ENCODE peak calls at places on chromosomes 4 and X, in seven cellular contexts. I, L, U, R, P, V and K are unnamed samples.
A peak's percentile ranks its signal among the peaks of the same experiment; 100 is the strongest.

GRCh38 chrX:28880136-28880535 is 292.9 kb downstream of the IL1RAPL1 start:
- DNase-seq in I (peak; percentile 15), L (no peak), U (no peak), R (no peak), P (no peak), V (no peak), K (no peak)

GRCh38 chrX:139020793-139021192 is 309.3 kb upstream of the FGF13 start:
- DNase-seq in I (peak; percentile 1), L (no peak), U (no peak), R (no peak), P (no peak), V (no peak), K (no peak)

GRCh38 chr4:177185579-177185978 is 124.1 kb upstream of the NEIL3 start:
- DNase-seq in I (no peak), L (no peak), U (no peak), R (no peak), P (no peak), V (no peak), K (no peak)

GRCh38 chrX:20046270-20046669 is 55.4 kb upstream of the BCLAF3 start:
- DNase-seq in I (no peak), L (no peak), U (no peak), R (no peak), P (no peak), V (no peak), K (no peak)

GRCh38 chr4:125681240-125681639 is 366.5 kb downstream of the FAT4 start:
- DNase-seq in I (peak; percentile 46), L (no peak), U (no peak), R (no peak), P (no peak), V (no peak), K (no peak)

GRCh38 chr4:68466185-68466584 is 18.9 kb downstream of the TMPRSS11E start:
- DNase-seq in I (peak; percentile 44), L (no peak), U (no peak), R (no peak), P (no peak), V (no peak), K (no peak)

GRCh38 chr4:189921058-189921457 is 19.6 kb upstream of the FRG1 start:
- DNase-seq in I (no peak), L (no peak), U (no peak), R (no peak), P (no peak), V (no peak), K (no peak)

GRCh38 chrX:18468599-18468998 is 43.2 kb downstream of the CDKL5 start:
- DNase-seq in I (no peak), L (no peak), U (no peak), R (no peak), P (no peak), V (no peak), K (no peak)

GRCh38 chr4:186946140-186946539 is 222.5 kb upstream of the FAT1 start:
- DNase-seq in I (no peak), L (no peak), U (no peak), R (no peak), P (no peak), V (no peak), K (peak; percentile 65)

GRCh38 chr4:17667653-17668201 is 53.3 kb downstream of the MED28 start:
- DNase-seq in I (no peak), L (peak; percentile 84), U (no peak), R (no peak), P (no peak), V (no peak), K (no peak)

GRCh38 chr4:36815536-36815935 is 429.0 kb upstream of the NWD2 start:
- DNase-seq in I (no peak), L (no peak), U (no peak), R (no peak), P (no peak), V (no peak), K (no peak)

GRCh38 chr4:180527993-180528392 is 1715.2 kb upstream of the TENM3 start:
- DNase-seq in I (no peak), L (no peak), U (no peak), R (no peak), P (no peak), V (no peak), K (no peak)

GRCh38 chr4:118762753-118763477 is 73.0 kb downstream of the SEC24D start:
- DNase-seq in I (peak; percentile 79), L (no peak), U (no peak), R (no peak), P (no peak), V (no peak), K (no peak)

GRCh38 chr4:7282094-7282370 is 89.7 kb downstream of the SORCS2 start:
- DNase-seq in I (no peak), L (no peak), U (no peak), R (no peak), P (no peak), V (no peak), K (no peak)

GRCh38 chr4:150583287-150584197 is 1.6 kb downstream of the MAB21L2 start:
- DNase-seq in I (peak; percentile 61), L (no peak), U (no peak), R (no peak), P (peak; percentile 25), V (peak; percentile 11), K (no peak)

GRCh38 chrX:103669745-103670144 is 16.8 kb downstream of the MORF4L2 start:
- DNase-seq in I (no peak), L (no peak), U (no peak), R (no peak), P (no peak), V (no peak), K (no peak)

GRCh38 chrX:135295238-135295943 is 13.9 kb upstream of the ETDC start:
- DNase-seq in I (peak; percentile 53), L (no peak), U (no peak), R (no peak), P (peak; percentile 29), V (peak; percentile 16), K (peak; percentile 89)

GRCh38 chrX:136272325-136272724 is 21.1 kb upstream of the MAP7D3 start:
- DNase-seq in I (no peak), L (no peak), U (no peak), R (no peak), P (no peak), V (no peak), K (no peak)

DNA sequence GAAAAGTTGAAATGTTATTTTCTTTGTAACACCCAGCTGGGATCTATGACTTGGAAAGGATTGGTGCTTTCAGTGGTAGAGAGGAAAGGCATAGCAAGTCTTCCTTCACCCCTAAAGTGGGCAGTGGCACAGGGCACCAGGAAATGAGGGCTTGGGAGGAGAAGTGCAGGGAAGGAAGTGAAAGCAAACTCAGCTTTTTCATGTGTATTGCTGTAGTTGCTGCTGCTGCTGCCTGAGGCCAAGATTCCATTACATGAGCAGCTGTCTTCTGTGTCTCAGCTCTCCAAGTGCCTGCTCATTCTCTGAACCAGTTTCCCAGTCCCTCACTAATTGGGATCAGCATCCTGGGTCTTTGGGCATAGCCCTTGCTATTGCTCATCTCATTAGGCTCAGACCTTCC is 2.6 kb downstream of the HCCS start:
- DNase-seq in I (no peak), L (peak; percentile 42), U (no peak), R (no peak), P (no peak), V (no peak), K (no peak)
- H3K4me3 ChIP-seq in I (no peak overlapping the region), L (peak overlapping the region; percentile 95), U (no peak overlapping the region), R (no peak overlapping the region), P (no peak overlapping the region), V (no peak overlapping the region), K (no peak overlapping the region)

GRCh38 chrX:22345884-22346283 is 73.2 kb downstream of the CBLL2 start:
- DNase-seq in I (no peak), L (no peak), U (no peak), R (no peak), P (no peak), V (no peak), K (no peak)

GRCh38 chrX:22339459-22339858 is 66.7 kb downstream of the CBLL2 start:
- DNase-seq in I (no peak), L (no peak), U (no peak), R (no peak), P (no peak), V (no peak), K (no peak)

GRCh38 chrX:22343192-22343591 is 70.5 kb downstream of the CBLL2 start:
- DNase-seq in I (no peak), L (no peak), U (no peak), R (no peak), P (no peak), V (no peak), K (no peak)

GRCh38 chrX:22338740-22339139 is 66.0 kb downstream of the CBLL2 start:
- DNase-seq in I (peak; percentile 51), L (no peak), U (no peak), R (no peak), P (no peak), V (no peak), K (no peak)

GRCh38 chrX:22340022-22340616 is 67.4 kb downstream of the CBLL2 start:
- DNase-seq in I (no peak), L (no peak), U (no peak), R (no peak), P (no peak), V (no peak), K (no peak)
- H3K27ac ChIP-seq in I (no peak overlapping the region), L (no peak overlapping the region), U (no peak overlapping the region), R (no peak overlapping the region), P (no peak overlapping the region), V (no peak overlapping the region), K (no peak overlapping the region)

DNA sequence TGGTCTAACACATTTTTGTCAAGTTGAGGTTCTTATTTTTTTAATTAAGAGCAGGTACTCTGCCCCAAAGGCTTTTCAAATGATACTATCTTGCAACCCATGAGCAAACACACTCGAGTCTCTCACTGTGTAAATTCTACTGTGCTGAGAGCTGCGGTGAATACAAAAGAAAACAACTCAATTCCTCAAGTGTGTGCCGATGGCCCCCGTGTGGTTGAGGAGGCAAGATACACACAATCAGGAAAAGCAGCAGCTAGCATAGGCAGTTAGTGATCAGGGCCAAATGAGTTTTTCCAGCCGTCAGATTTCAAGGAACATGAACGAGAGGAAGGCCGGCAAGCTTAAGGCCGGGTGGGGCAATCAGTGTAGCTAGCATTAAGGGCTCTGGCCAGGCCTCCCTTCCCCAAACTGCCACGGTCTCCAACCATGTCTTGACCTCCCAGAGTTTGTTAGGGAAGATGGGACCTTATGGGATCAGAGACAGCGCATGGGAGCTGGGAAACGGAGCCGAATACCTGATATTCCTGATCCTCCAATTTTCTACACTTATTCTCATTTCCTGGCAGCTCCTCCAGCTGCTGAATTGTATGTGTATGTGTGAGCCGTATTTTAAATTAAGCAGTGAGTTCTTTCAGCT is 59.7 kb downstream of the RTL9 start:
- DNase-seq in I (peak; percentile 85), L (no peak), U (no peak), R (no peak), P (no peak), V (peak; percentile 47), K (no peak)
- H3K4me3 ChIP-seq in I (no peak overlapping the region), L (no peak overlapping the region), U (no peak overlapping the region), R (no peak overlapping the region), P (no peak overlapping the region), V (no peak overlapping the region), K (no peak overlapping the region)

DNA sequence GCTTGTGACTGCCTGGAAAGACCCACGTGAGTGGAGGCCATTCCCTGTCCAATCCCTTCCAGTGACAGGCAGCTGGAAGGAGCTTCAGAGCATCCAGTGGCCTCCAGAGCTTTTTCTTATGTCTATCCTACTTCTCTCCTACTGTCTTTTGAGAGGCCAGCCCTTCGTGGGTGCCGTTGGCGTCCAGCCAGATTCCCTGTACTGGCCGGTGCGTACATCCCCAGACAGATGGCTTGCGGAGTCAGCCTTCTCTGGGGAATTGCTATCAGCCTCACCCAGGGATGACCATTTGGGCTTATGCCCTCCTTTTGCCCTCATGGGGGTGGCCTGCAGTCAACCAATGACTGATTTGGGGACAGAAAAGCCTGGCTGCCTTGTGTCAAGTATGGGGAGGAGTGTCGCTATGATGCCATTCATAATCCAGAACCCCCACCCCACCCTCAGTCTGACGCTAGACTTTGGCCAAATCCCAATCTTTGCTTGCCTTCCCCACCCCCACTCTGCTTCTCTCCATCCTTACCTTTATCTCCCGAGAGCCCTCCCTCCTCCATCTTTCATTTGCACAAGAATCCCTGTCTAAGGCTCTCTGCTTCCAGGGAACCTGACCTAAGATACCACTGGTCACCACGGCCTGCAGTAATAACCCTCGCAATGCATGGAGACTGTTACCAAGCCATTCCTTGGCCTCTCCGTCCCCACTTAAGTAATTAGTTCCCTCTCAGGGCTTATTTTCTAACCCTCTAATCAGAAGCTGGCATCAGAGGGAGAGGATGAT is 150.3 kb upstream of the BCOR start:
- DNase-seq in I (no peak), L (no peak), U (no peak), R (no peak), P (no peak), V (no peak), K (no peak)
- H3K27ac ChIP-seq in I (no peak overlapping the region), L (no peak overlapping the region), U (no peak overlapping the region), R (no peak overlapping the region), P (no peak overlapping the region), V (no peak overlapping the region), K (no peak overlapping the region)